ENCODE peak calls at places on chromosomes 4 and X, in six cellular contexts. V is AG09319, Z is HL-60, W is glutamatergic neuron, D is cardiac muscle cell, E is heart left ventricle. T is an unnamed sample.

GRCh38 chrX:38225093-38225492 is 4.4 kb upstream of the SRPX start:
- DNase-seq in E (no peak), D (no peak), W (no peak), Z (no peak), V (no peak), T (peak)

GRCh38 chr4:182142146-182143085 is 100.8 kb upstream of the TENM3 start:
- DNase-seq in Z (no peak), D (peak), V (no peak), E (no peak), W (peak), T (peak)

GRCh38 chr4:41025824-41026223 is 188.5 kb downstream of the APBB2 start:
- DNase-seq in E (no peak), Z (no peak), W (no peak), D (no peak), V (no peak), T (no peak)

GRCh38 chr4:140643571-140644055 is 74.9 kb upstream of the UCP1 start:
- DNase-seq in V (no peak), W (no peak), Z (no peak), E (no peak), D (no peak), T (no peak)

GRCh38 chrX:55119712-55120111 is 30.9 kb downstream of the PAGE2 start:
- DNase-seq in E (no peak), Z (no peak), D (no peak), V (no peak), W (no peak), T (no peak)

GRCh38 chr4:85867281-85867680 is 392.3 kb downstream of the ARHGAP24 start:
- DNase-seq in E (no peak), W (no peak), D (no peak), Z (no peak), V (no peak), T (no peak)

GRCh38 chr4:89110986-89111832 is at the start of gene TIGD2:
- DNase-seq in D (peak), V (peak), W (peak), Z (peak), E (peak), T (peak)

GRCh38 chr4:39304651-39305050 is 61.5 kb downstream of the RFC1 start:
- DNase-seq in W (no peak), Z (no peak), D (no peak), V (no peak), E (no peak), T (no peak)

GRCh38 chr4:39565925-39566630 is 38.8 kb upstream of the UGDH start:
- DNase-seq in D (no peak), Z (no peak), V (no peak), W (no peak), E (no peak), T (peak)

GRCh38 chr4:128516568-128516967 is 229.0 kb upstream of the PGRMC2 start:
- DNase-seq in W (no peak), D (no peak), V (peak), Z (no peak), E (no peak), T (no peak)

GRCh38 chr4:166091146-166091545 is 218.1 kb downstream of the TLL1 start:
- DNase-seq in V (no peak), W (no peak), D (no peak), E (no peak), Z (no peak), T (no peak)

GRCh38 chr4:182745268-182745667 is 171.9 kb downstream of the DCTD start:
- DNase-seq in D (no peak), V (no peak), W (no peak), E (no peak), Z (no peak), T (peak)

GRCh38 chr4:189029961-189030360 is 890.7 kb downstream of the TRIML1 start:
- DNase-seq in W (no peak), D (no peak), V (no peak), Z (no peak), E (no peak), T (no peak)

GRCh38 chr4:109290918-109291317 is 11.5 kb downstream of the COL25A1 start:
- DNase-seq in V (no peak), Z (no peak), D (no peak), E (no peak), W (no peak), T (no peak)

GRCh38 chr4:74117024-74117534 is 18.1 kb upstream of the CXCL2 start:
- DNase-seq in V (peak), W (no peak), Z (no peak), E (no peak), D (no peak), T (peak)

GRCh38 chr4:148445071-148445902 is 3.1 kb upstream of the NR3C2 start:
- DNase-seq in D (peak), W (peak), Z (no peak), E (peak), V (no peak), T (no peak)

GRCh38 chrX:105845661-105846060 is 23.3 kb downstream of the NRK start:
- DNase-seq in E (no peak), W (no peak), V (no peak), Z (no peak), D (no peak), T (peak)

GRCh38 chrX:20437678-20438077 is 171.0 kb upstream of the RPS6KA3 start:
- DNase-seq in D (no peak), V (no peak), W (no peak), E (no peak), Z (no peak), T (no peak)

GRCh38 chrX:40434443-40434842 is 146.3 kb upstream of the ATP6AP2 start:
- DNase-seq in V (no peak), E (no peak), D (no peak), Z (no peak), W (no peak), T (no peak)

GRCh38 chr4:82865592-82865991 is 25.4 kb downstream of the SEC31A start:
- DNase-seq in W (no peak), V (peak), D (no peak), Z (peak), E (no peak), T (peak)

GRCh38 chr4:2797545-2798305 is 4.8 kb downstream of the SH3BP2 start:
- DNase-seq in Z (peak), E (peak), V (no peak), D (no peak), W (peak), T (no peak)

GRCh38 chr4:139978692-139979091 is 175.3 kb downstream of the MAML3 start:
- DNase-seq in W (no peak), E (no peak), V (no peak), Z (peak), D (no peak), T (no peak)

GRCh38 chrX:49177338-49177833 is 5.7 kb downstream of the PLP2 start:
- DNase-seq in E (no peak), W (no peak), D (no peak), Z (peak), V (no peak), T (peak)

GRCh38 chr4:94304365-94304971 is 38.2 kb downstream of the HPGDS start:
- DNase-seq in E (no peak), W (no peak), Z (peak), V (peak), D (peak), T (peak)

GRCh38 chr4:6341696-6342095 is 72.0 kb downstream of the WFS1 start:
- DNase-seq in V (no peak), Z (no peak), W (peak), D (no peak), E (peak), T (no peak)

DNA sequence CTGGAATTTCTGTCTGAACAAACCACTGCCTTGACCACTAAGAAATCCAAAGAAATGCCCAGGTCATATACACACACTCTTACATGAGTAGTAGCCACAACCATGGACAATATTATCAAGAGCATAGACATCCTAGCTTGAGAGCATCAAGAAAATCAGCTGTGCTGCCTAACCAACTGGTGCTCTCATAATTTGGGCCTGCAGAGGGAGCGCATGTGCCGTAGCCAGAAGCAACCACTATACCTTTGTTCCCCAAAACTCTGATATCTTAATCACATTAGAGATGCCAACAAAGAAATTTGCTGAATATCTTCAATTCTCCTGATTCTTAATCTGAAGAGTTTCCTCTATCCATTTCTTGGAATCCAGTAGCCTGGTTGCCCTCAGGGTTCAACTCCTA is 163.6 kb downstream of the ZNF674 start:
- DNase-seq in Z (peak), E (no peak), W (peak), V (no peak), D (peak), T (peak)
- TF ChIP-seq CTCF in Z (peak), E (no peak), W (peak), V (peak), D (peak), T (peak)

GRCh38 chr4:30718021-30718888 is 1.9 kb upstream of the PCDH7 start:
- DNase-seq in Z (no peak), W (peak), V (no peak), E (peak), D (peak), T (peak)
- TF ChIP-seq CTCF in Z (no peak), W (no peak), V (no peak), E (no peak), D (no peak), T (no peak)

DNA sequence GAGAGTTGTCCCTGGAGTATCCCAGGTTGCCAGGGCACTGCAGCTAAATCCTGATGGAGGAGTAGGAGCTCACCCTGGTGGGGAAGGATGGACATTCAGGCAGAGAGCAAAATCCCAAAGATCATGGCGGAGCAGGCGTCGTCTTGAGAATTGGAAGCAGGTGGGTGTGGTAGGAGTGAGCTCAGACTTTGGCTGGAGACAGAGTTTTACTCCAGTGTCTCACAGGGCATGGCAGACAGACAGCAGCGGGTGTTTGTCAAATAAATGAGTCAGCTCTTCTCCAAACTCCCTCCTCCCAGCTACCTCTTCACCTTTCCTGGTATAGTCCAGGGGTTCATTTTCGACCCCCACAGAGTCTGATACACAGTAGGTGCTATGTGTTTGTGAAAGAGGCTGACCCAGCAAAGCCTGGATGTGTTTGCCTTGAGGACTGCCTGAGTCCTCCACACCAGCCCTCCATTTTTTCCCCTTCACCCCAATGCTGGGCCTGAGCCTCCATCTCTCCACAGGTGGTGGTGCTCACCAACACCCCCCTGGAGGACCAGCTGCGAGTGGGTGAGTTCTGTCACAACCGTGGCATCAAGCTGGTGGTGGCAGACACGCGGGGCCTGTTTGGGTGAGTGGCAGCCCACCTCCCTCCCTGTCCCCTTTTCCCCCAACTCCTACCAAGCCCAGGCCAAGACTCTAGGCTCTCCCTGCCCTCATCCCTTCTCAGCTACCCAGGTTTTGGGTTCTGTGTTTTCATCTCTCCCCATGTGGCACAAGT is 6.9 kb downstream of the UBA1 start:
- DNase-seq in Z (no peak), D (no peak), W (no peak), V (peak), E (no peak), T (peak)
- TF ChIP-seq CTCF in Z (no peak), D (peak), W (no peak), V (peak), E (no peak), T (peak)

DNA sequence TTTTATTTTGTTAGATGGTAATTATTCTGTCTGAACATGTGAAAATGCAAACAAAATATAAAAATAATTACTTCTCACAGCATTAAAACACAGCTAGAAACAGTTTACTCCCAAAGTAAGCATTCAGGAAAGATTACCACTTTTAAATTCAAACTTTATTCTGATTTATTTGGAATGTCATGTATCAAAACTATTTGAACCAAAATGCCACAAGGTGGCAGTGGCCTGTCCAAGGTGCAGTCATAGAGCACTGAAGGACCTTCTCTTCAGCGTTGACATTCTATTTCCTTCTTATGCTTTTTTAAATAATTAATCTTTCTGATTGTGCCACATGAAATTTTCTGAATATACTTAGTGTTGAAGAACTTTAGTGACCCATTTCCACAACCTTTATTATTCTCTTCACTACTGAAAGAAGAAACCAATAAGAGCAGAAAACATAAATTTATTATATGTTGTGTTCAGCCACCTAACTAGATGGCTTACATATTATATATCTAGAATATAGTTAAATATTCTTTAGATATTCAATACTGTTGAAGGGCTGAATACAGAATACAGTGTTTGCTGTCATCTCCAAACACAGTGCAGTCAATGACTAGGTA is 283.6 kb downstream of the CFAP299 start:
- DNase-seq in Z (no peak), E (no peak), D (no peak), V (no peak), W (no peak), T (peak)
- TF ChIP-seq CTCF in Z (no peak), E (no peak), D (peak), V (peak), W (peak), T (peak)

GRCh38 chrX:64571011-64571410 is 175.8 kb upstream of the MTMR8 start:
- DNase-seq in V (no peak), E (no peak), W (no peak), D (no peak), Z (no peak), T (no peak)

DNA sequence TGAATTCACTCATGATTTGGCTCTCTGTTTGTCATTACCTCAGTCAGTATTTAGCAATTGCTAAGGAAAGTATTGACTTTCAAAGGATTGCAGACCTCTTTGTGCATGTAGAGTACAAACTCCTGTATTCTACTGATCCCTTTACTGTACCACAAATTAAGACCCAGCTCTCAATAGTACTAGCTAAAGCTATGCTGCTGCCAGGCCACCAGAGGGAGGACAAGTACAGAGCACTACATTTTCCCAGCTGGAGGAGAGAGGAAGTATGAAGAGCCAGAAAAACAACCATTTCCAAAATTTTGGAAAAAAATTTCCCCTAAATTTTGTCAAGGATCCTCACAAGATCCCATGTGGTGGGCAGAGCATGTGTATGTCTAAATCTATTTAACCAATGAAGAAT is 175.0 kb upstream of the MTMR8 start:
- DNase-seq in D (peak), W (no peak), E (no peak), Z (no peak), V (no peak), T (peak)
- TF ChIP-seq CTCF in D (no peak), W (peak), E (no peak), Z (no peak), V (no peak), T (no peak)

GRCh38 chr4:4575284-4576211 is 33.7 kb upstream of the STX18 start:
- DNase-seq in V (no peak), Z (peak), D (peak), E (peak), W (peak), T (peak)
- TF ChIP-seq CTCF in V (no peak), Z (no peak), D (peak), E (peak), W (peak), T (no peak)